ENCODE peak calls at places on chromosomes 1 and 21, in five cellular contexts. N, M, I, F and C are unnamed samples.
A peak's percentile ranks its signal among the peaks of the same experiment; 100 is the strongest.

GRCh38 chr1:2019571-2020309 is 595 bp downstream of the GABRD start:
- DNase-seq in N (no peak), M (no peak), I (no peak), F (no peak), C (no peak)

GRCh38 chr1:83692524-83693336 is 306.2 kb downstream of the TTLL7 start:
- DNase-seq in N (no peak), M (peak; percentile 16), I (no peak), F (no peak), C (no peak)

GRCh38 chr21:38721983-38722382 is 83.7 kb upstream of the ETS2 start:
- DNase-seq in N (no peak), M (no peak), I (no peak), F (no peak), C (no peak)

GRCh38 chr1:66540434-66541032 is 6.6 kb downstream of the SGIP1 start:
- DNase-seq in N (peak; percentile 60), M (no peak), I (no peak), F (no peak), C (no peak)

GRCh38 chr1:153386500-153386901 is 4.4 kb downstream of the S100A8 start:
- DNase-seq in N (no peak), M (no peak), I (peak; percentile 61), F (no peak), C (no peak)

GRCh38 chr1:1135339-1136111 is 19.6 kb upstream of the C1orf159 start:
- DNase-seq in N (no peak), M (no peak), I (no peak), F (no peak), C (no peak)

GRCh38 chr1:4485398-4485797 is 169.0 kb upstream of the AJAP1 start:
- DNase-seq in N (no peak), M (no peak), I (no peak), F (no peak), C (no peak)

GRCh38 chr1:225877570-225877969 is 4.6 kb downstream of the TMEM63A start:
- DNase-seq in N (no peak), M (peak; percentile 58), I (peak; percentile 87), F (no peak), C (no peak)

GRCh38 chr1:43312212-43312623 is 11.4 kb downstream of the TIE1 start:
- DNase-seq in N (no peak), M (no peak), I (no peak), F (no peak), C (no peak)

GRCh38 chr1:73909043-73909567 is 288.9 kb downstream of the LRRIQ3 start:
- DNase-seq in N (no peak), M (no peak), I (no peak), F (no peak), C (no peak)

GRCh38 chr1:40438391-40439015 is 11.8 kb upstream of the ZFP69B start:
- DNase-seq in N (no peak), M (peak; percentile 55), I (no peak), F (no peak), C (no peak)

GRCh38 chr1:10969267-10969970 is 43.0 kb upstream of the TARDBP start:
- DNase-seq in N (no peak), M (no peak), I (no peak), F (no peak), C (no peak)

GRCh38 chr1:230179249-230179648 is 112.2 kb downstream of the GALNT2 start:
- DNase-seq in N (no peak), M (no peak), I (no peak), F (no peak), C (no peak)

GRCh38 chr1:225848044-225848955 is 33.9 kb downstream of the TMEM63A start:
- DNase-seq in N (no peak), M (no peak), I (no peak), F (no peak), C (no peak)

GRCh38 chr1:166738873-166739272 is 100.4 kb upstream of the POGK start:
- DNase-seq in N (no peak), M (no peak), I (no peak), F (no peak), C (no peak)

GRCh38 chr1:201758508-201759050 is 70.4 kb upstream of the IPO9 start:
- DNase-seq in N (no peak), M (no peak), I (no peak), F (no peak), C (no peak)

GRCh38 chr1:15916417-15916816 is 59.5 kb downstream of the ZBTB17 start:
- DNase-seq in N (no peak), M (peak; percentile 56), I (no peak), F (no peak), C (no peak)

GRCh38 chr1:98749152-98749756 is 87.7 kb downstream of the SNX7 start:
- DNase-seq in N (no peak), M (peak; percentile 65), I (no peak), F (no peak), C (no peak)

GRCh38 chr1:13951793-13952751 is 252.1 kb downstream of the PRDM2 start:
- DNase-seq in N (no peak), M (no peak), I (no peak), F (no peak), C (no peak)

GRCh38 chr1:26353976-26354820 is at the start of gene CRYBG2:
- DNase-seq in N (no peak), M (peak; percentile 90), I (no peak), F (no peak), C (no peak)

GRCh38 chr1:226643701-226644540 is 95.2 kb downstream of the ITPKB start:
- DNase-seq in N (no peak), M (no peak), I (peak; percentile 48), F (no peak), C (no peak)

GRCh38 chr1:53292690-53293089 is 35.2 kb downstream of the LRP8 start:
- DNase-seq in N (no peak), M (no peak), I (no peak), F (no peak), C (no peak)

GRCh38 chr1:162085991-162086390 is 16.5 kb downstream of the NOS1AP start:
- DNase-seq in N (no peak), M (no peak), I (no peak), F (no peak), C (no peak)

GRCh38 chr1:6625579-6626149 is 996 bp downstream of the THAP3 start:
- DNase-seq in N (no peak), M (peak; percentile 57), I (no peak), F (no peak), C (no peak)

GRCh38 chr1:234853906-234854647 is 244.1 kb upstream of the IRF2BP2 start:
- DNase-seq in N (no peak), M (no peak), I (no peak), F (no peak), C (no peak)

GRCh38 chr1:226580625-226581270 is 32.2 kb downstream of the STUM start:
- DNase-seq in N (no peak), M (no peak), I (no peak), F (no peak), C (no peak)

GRCh38 chr1:198936371-198937083 is 297.7 kb downstream of the PTPRC start:
- DNase-seq in N (no peak), M (no peak), I (no peak), F (no peak), C (no peak)

DNA sequence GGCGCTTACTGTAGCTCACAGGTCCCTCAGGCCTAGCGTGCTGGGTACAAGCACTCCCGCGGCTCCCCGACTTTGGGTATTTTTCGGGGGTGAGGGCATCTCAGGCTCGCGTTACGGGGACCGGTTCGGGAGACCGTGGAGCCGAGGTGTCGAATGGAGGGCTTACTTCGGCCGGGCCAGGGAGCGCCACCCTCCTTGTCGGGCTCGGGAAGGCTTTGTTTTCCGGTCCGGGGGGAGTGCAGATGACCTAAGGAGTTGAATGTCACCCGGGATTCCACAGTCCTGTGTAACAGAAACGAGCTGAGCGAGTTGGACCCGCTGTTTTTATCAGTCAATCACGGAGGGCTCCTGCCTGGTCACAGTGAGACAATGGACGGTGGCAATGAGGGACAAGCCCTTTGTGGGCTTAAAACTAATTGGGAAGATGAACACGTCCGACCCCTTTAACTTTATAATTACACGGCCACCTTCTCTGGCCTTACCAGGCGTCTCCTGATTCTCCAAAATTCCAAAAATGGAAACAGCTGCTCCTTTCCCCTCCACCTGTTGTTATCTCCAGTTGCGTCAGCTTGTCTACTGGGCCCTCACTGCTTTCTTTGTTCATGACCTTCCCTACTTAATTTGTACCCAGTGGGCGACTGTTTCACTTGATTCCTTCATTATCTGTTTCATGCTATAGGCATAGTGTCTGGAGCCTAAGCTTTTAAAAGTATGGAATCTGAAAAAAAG is 912 bp upstream of the TRIM45 start:
- DNase-seq in N (no peak), M (no peak), I (no peak), F (no peak), C (no peak)
- TF ChIP-seq CTCF in N (no peak), M (peak; percentile 8), I (no peak), F (no peak), C (no peak)

DNA sequence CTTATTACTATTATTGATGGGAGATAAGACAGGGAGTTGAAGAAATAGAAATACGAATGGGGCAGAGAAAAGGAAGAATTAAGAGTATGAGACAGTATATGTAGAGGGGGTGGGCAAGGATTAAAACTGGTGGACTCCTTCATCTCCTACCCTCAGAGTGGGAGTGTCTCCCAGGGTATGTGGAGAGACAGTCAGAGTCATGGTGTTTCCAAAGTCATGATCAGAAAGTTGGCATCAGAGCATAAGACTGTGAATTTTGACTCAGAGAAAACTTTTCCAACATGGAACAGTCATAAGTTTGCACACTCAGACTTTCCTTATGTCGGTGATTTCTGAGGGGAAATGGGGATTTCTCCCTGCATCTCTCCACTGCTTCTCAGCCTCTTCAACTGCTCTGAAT is 2.4 kb downstream of the CD84 start:
- DNase-seq in N (no peak), M (no peak), I (no peak), F (no peak), C (no peak)
- H3K4me3 ChIP-seq in N (no peak overlapping the region), M (no peak overlapping the region), I (no peak overlapping the region), F (peak overlapping the region; percentile 5), C (no peak overlapping the region)

DNA sequence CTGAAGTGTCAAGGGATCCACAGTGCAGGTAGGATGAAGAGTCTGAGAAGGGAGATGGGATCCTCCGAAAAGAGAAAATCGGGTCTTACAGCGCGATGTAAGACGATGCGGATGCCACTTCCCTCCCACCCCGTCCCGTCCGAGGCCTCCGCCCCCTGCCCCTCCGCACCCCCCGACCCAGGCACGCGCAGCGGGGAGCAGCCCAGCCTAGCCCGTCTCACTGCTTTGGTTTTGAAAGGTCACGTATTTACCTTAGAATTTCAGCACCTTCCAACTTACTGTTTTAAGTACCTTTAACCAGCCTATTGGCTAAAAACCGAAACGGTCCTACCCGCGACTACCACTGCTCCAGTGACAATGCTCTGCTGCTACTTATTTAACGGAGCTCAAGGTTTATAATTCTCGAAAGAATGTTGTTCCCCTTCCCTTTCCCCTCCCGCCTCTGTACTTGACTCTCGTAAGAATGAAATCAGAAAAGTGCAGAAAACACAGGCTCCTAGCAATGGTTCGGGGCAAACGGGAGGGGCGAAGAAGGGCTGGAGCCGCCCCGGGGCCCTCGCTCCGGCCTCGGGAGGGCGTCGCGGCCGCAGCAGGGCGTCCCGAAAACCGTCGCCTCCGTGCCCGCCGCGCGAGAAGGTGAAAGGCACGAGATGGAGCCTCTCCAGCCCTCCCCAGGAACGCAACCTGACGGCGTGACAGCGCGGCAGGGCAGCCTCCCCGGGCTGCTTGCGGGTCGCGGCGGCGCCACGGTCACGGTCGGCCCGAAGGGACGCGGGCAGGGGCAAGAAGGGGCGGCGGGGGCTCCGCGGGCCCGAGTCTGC is 706 bp downstream of the TMEM50B start:
- DNase-seq in N (no peak), M (peak; percentile 33), I (peak; percentile 70), F (no peak), C (no peak)
- TF ChIP-seq CTCF in N (peak; percentile 10), M (peak; percentile 34), I (no peak), F (no peak), C (no peak)

DNA sequence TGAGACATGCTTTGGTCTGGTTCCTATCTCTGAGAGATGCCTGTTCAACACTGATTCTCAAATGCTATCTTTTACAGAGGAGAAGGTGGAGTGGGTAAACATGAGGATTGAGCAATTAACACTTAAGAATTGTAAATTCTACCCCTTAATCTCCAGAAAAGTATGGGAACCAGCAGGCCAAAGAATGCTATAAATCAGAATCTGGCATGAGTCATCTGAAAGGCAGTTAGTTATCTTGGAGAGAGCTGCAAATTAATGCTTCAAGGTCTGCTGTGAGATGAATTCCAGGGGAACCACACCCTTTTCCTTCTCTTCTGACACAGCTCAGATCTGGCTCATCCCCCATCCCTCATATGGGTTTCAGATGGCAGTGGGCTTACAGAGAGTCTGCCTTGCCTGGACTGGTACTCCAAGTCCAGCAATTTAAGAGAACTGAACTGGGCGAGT is 5.2 kb downstream of the S100A10 start:
- DNase-seq in N (no peak), M (peak; percentile 98), I (no peak), F (no peak), C (peak; percentile 89)
- H3K4me3 ChIP-seq in N (peak overlapping the region; percentile 16), M (peak overlapping the region; percentile 91), I (no peak overlapping the region), F (peak overlapping the region; percentile 69), C (peak overlapping the region; percentile 92)